ENCODE peak calls at places on chromosomes 7 and 10, in five cellular contexts. O is stromal cell of bone marrow; X is NCI-H2171 treated with DMSO at 0.1 percent for 48 hours; D is stimulated activated CD8-positive, alpha-beta memory T cell treated with anti-CD3 and anti-CD28 coated beads, Interleukin-15, amount 100 ng/mL, for 24 hours; N is frontal cortex. Y is an unnamed sample.

GRCh38 chr7:30912021-30912420 is 368 bp downstream of the AQP1 start:
- DNase-seq in D (no peak), O (no peak), X (no peak), N (no peak), Y (no peak)

GRCh38 chr7:70354409-70355169 is 756.3 kb downstream of the AUTS2 start:
- DNase-seq in D (no peak), X (no peak), N (no peak), O (no peak), Y (no peak)

GRCh38 chr10:68340358-68341080 is 7.8 kb upstream of the PBLD start:
- DNase-seq in O (no peak), N (no peak), X (no peak), D (no peak), Y (no peak)

GRCh38 chr7:99195867-99196266 is 12.0 kb downstream of the KPNA7 start:
- DNase-seq in D (no peak), X (no peak), N (no peak), O (no peak), Y (no peak)

GRCh38 chr7:379456-380225 is 89.7 kb downstream of the FOXL3 start:
- DNase-seq in N (no peak), D (no peak), X (peak), O (no peak), Y (no peak)

GRCh38 chr10:3683560-3683959 is 101.4 kb downstream of the KLF6 start:
- DNase-seq in D (no peak), X (no peak), O (no peak), N (no peak), Y (no peak)

GRCh38 chr7:1709281-1709680 is 39.2 kb downstream of the ELFN1 start:
- DNase-seq in D (no peak), N (peak), X (no peak), O (no peak), Y (no peak)

GRCh38 chr7:91126762-91127161 is 137.5 kb upstream of the FZD1 start:
- DNase-seq in N (no peak), D (no peak), O (no peak), X (peak), Y (no peak)

GRCh38 chr7:40509301-40509700 is 374.5 kb downstream of the SUGCT start:
- DNase-seq in O (no peak), D (no peak), N (no peak), X (no peak), Y (no peak)

GRCh38 chr7:81688622-81689411 is 81.0 kb downstream of the HGF start:
- DNase-seq in D (no peak), N (no peak), X (peak), O (no peak), Y (no peak)

GRCh38 chr7:4631664-4632171 is 50.4 kb upstream of the FOXK1 start:
- DNase-seq in O (peak), X (peak), N (peak), D (no peak), Y (peak)

GRCh38 chr7:129739427-129739826 is 127.9 kb downstream of the NRF1 start:
- DNase-seq in N (peak), X (peak), D (no peak), O (no peak), Y (no peak)

GRCh38 chr7:137476937-137477336 is 133.4 kb upstream of the PTN start:
- DNase-seq in O (no peak), N (no peak), D (no peak), X (no peak), Y (no peak)

GRCh38 chr10:17454181-17454800 is at the start of gene ST8SIA6:
- DNase-seq in O (peak), X (no peak), N (peak), D (peak), Y (no peak)

Y was measured in Panc1.